ENCODE peak calls at places on chromosomes 5 and 9, in seven cellular contexts. M is SK-N-MC, G is breast epithelium, X is GM12878, Y is SK-N-SH, P is upper lobe of left lung, A is sigmoid colon. L is an unnamed sample. For H3K36me3, the result is how much of the 10 kb centered on the place peaks cover.

GRCh38 chr9:249025-249424 is 34.4 kb downstream of the DOCK8 start:
- DNase-seq in A (no peak), G (no peak), P (no peak), M (no peak), X (no peak), Y (no peak), L (no peak)

GRCh38 chr5:104179057-104179456 is 616.5 kb upstream of the NUDT12 start:
- DNase-seq in X (peak), A (no peak), M (no peak), P (no peak), G (no peak), Y (peak), L (no peak)

GRCh38 chr5:117945261-117945660 is 1043.1 kb downstream of the DTWD2 start:
- DNase-seq in P (no peak), A (no peak), X (no peak), G (no peak), Y (no peak), M (no peak), L (no peak)

GRCh38 chr5:139651863-139652787 is 4.0 kb downstream of the CXXC5 start:
- DNase-seq in X (peak), Y (peak), G (peak), P (peak), A (peak), M (no peak), L (no peak)

GRCh38 chr9:101458955-101459631 is 23.5 kb upstream of the ALDOB start:
- DNase-seq in P (no peak), X (no peak), G (no peak), M (peak), A (no peak), Y (peak), L (no peak)

GRCh38 chr9:86754581-86754980 is 192.7 kb downstream of the GAS1 start:
- DNase-seq in A (no peak), G (peak), Y (no peak), P (no peak), M (no peak), X (no peak), L (peak)

GRCh38 chr9:129550199-129550839 is 70.6 kb downstream of the C9orf50 start:
- DNase-seq in X (no peak), A (peak), G (peak), M (no peak), Y (peak), P (peak), L (peak)

GRCh38 chr5:14753947-14754346 is 89.4 kb downstream of the OTULIN start:
- DNase-seq in G (no peak), A (no peak), M (no peak), X (no peak), Y (no peak), P (no peak), L (no peak)

GRCh38 chr9:137853392-137853995 is 24.1 kb upstream of the CACNA1B start:
- DNase-seq in X (no peak), A (no peak), G (no peak), Y (no peak), M (no peak), P (no peak), L (no peak)

GRCh38 chr9:83281306-83282255 is 218.6 kb upstream of the RASEF start:
- DNase-seq in X (no peak), P (no peak), G (peak), A (no peak), M (peak), Y (peak), L (no peak)

GRCh38 chr9:96219615-96220257 is 82.2 kb downstream of the HSD17B3 start:
- DNase-seq in P (peak), G (no peak), X (no peak), Y (peak), M (no peak), A (peak), L (peak)

GRCh38 chr5:137370511-137371071 is 128.5 kb downstream of the SPOCK1 start:
- DNase-seq in M (no peak), Y (no peak), P (no peak), X (no peak), A (no peak), G (no peak), L (no peak)

GRCh38 chr5:110366716-110367115 is 359.8 kb downstream of the TMEM232 start:
- DNase-seq in X (no peak), P (no peak), M (no peak), Y (no peak), A (no peak), G (no peak), L (no peak)

GRCh38 chr5:141914154-141914743 is 9.4 kb upstream of the DELE1 start:
- DNase-seq in M (no peak), G (no peak), Y (peak), A (peak), X (no peak), P (peak), L (no peak)

GRCh38 chr9:73969936-73970335 is 527.2 kb upstream of the RORB start:
- DNase-seq in P (no peak), A (no peak), Y (no peak), M (no peak), X (no peak), G (no peak), L (no peak)

GRCh38 chr5:98564836-98565235 is 208.6 kb upstream of the RGMB start:
- DNase-seq in Y (no peak), A (no peak), M (no peak), G (no peak), P (no peak), X (no peak), L (no peak)

GRCh38 chr5:170606939-170607338 is 103.1 kb downstream of the KCNIP1 start:
- DNase-seq in G (no peak), Y (peak), X (no peak), A (no peak), M (no peak), P (no peak), L (no peak)

GRCh38 chr9:130137870-130138653 is 34.1 kb upstream of the NCS1 start:
- DNase-seq in M (no peak), Y (no peak), X (no peak), P (no peak), A (peak), G (peak), L (no peak)

GRCh38 chr9:123727332-123727731 is 202.6 kb downstream of the DENND1A start:
- DNase-seq in A (no peak), Y (no peak), M (no peak), P (no peak), X (no peak), G (no peak), L (no peak)

GRCh38 chr9:120435066-120435465 is 144.9 kb downstream of the CDK5RAP2 start:
- DNase-seq in M (no peak), Y (no peak), P (no peak), G (no peak), A (no peak), X (no peak), L (no peak)

GRCh38 chr9:69149321-69149807 is 24.7 kb upstream of the TJP2 start:
- DNase-seq in M (no peak), Y (no peak), P (no peak), A (no peak), G (no peak), X (no peak), L (no peak)

GRCh38 chr9:22308177-22308576 is 138.4 kb upstream of the DMRTA1 start:
- DNase-seq in P (no peak), M (no peak), A (no peak), X (no peak), Y (no peak), G (no peak), L (no peak)

GRCh38 chr5:132492386-132492785 is 1.8 kb upstream of the IRF1 start:
- DNase-seq in G (no peak), Y (no peak), P (no peak), M (no peak), A (no peak), X (no peak), L (no peak)

GRCh38 chr5:179278119-179278518 is 67.1 kb downstream of the ADAMTS2 start:
- DNase-seq in G (no peak), P (no peak), Y (peak), A (no peak), M (no peak), X (no peak), L (no peak)

GRCh38 chr5:170216262-170216864 is 16.4 kb upstream of the C5orf58 start:
- DNase-seq in Y (peak), G (no peak), A (no peak), M (peak), P (no peak), X (no peak), L (no peak)

GRCh38 chr5:55524816-55525215 is 9.9 kb downstream of the PLPP1 start:
- DNase-seq in X (no peak), G (no peak), M (no peak), P (no peak), Y (no peak), A (no peak), L (no peak)

GRCh38 chr5:172097356-172097755 is 90.7 kb downstream of the STK10 start:
- DNase-seq in M (no peak), G (no peak), A (no peak), P (no peak), Y (no peak), X (no peak), L (no peak)

GRCh38 chr5:96903300-96903699 is 27.0 kb downstream of the ERAP2 start:
- DNase-seq in A (no peak), G (no peak), P (no peak), Y (no peak), M (no peak), X (no peak), L (no peak)

GRCh38 chr5:10303699-10304170 is 4.0 kb downstream of the CMBL start:
- DNase-seq in P (no peak), G (no peak), X (no peak), A (no peak), M (no peak), Y (no peak), L (no peak)

DNA sequence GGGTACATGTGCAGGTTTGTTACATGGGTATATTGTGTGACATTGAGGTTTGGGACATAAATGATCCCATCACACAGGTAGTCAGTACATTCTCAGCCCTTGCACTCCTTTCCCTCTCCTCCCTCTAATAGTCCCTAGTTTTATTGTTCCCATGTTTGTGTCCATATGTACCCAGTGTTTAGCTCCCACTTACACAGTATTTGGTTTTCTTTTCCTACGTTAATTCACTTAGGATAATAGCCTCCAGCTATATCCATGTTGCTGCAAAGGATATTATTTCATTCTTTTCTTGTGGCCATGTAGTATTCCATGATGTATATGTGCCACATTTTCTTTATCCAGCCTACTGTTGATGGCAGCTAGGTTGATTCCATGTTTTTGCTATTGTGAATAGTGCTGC is 27.4 kb downstream of the CNOT6 start:
- DNase-seq in X (no peak), M (no peak), Y (no peak), A (no peak), P (no peak), G (no peak), L (no peak)
- H3K36me3 ChIP-seq in X (under half), M (under half), Y (under half), A (under half), P (under half), G (under half), L (under half)

GRCh38 chr9:76610009-76610352 is 151.0 kb downstream of the GCNT1 start:
- DNase-seq in Y (no peak), G (peak), X (no peak), A (peak), P (peak), M (no peak), L (peak)
- TF ChIP-seq POLR2AphosphoS5 in Y (no peak), G (peak), X (no peak), A (peak), P (peak), M (no peak), L (no peak)

GRCh38 chr9:136502940-136503550 is 20.2 kb upstream of the SEC16A start:
- DNase-seq in A (no peak), X (no peak), G (no peak), M (no peak), Y (no peak), P (peak), L (no peak)
- H3K36me3 ChIP-seq in A (half or more), X (under half), G (under half), M (under half), Y (under half), P (half or more), L (half or more)

GRCh38 chr9:127572961-127573727 is 38.9 kb upstream of the STXBP1 start:
- DNase-seq in P (no peak), A (no peak), M (no peak), X (no peak), Y (no peak), G (no peak), L (no peak)
- TF ChIP-seq POLR2AphosphoS5 in P (no peak), A (no peak), M (no peak), X (no peak), Y (no peak), G (no peak), L (no peak)